ENCODE peak calls at places on chromosomes 12 and 14, in eight cellular contexts. One of them, this sample, is unnamed.

GRCh38 chr12:632102-632696 is 31.0 kb downstream of the NINJ2 start:
- DNase-seq in progenitor cell of endocrine pancreas: peak
- DNase-seq in choroid plexus epithelial cell: peak
- DNase-seq in natural killer cell: no peak
- DNase-seq in uterus: no peak
- DNase-seq in thyroid gland: peak
- DNase-seq in WTC11: peak
- DNase-seq in HepG2: peak
- DNase-seq in this sample: no peak

GRCh38 chr14:57692671-57693070 is 173.2 kb downstream of the SLC35F4 start:
- DNase-seq in progenitor cell of endocrine pancreas: no peak
- DNase-seq in choroid plexus epithelial cell: peak
- DNase-seq in natural killer cell: no peak
- DNase-seq in uterus: no peak
- DNase-seq in thyroid gland: no peak
- DNase-seq in WTC11: no peak
- DNase-seq in HepG2: peak
- DNase-seq in this sample: no peak

GRCh38 chr12:122355702-122356101 is 66.8 kb downstream of the CLIP1 start:
- DNase-seq in progenitor cell of endocrine pancreas: no peak
- DNase-seq in choroid plexus epithelial cell: no peak
- DNase-seq in natural killer cell: no peak
- DNase-seq in uterus: no peak
- DNase-seq in thyroid gland: no peak
- DNase-seq in WTC11: no peak
- DNase-seq in HepG2: no peak
- DNase-seq in this sample: no peak

GRCh38 chr12:56104815-56105476 is 587 bp downstream of the PA2G4 start:
- DNase-seq in progenitor cell of endocrine pancreas: no peak
- DNase-seq in choroid plexus epithelial cell: peak
- DNase-seq in natural killer cell: no peak
- DNase-seq in uterus: no peak
- DNase-seq in thyroid gland: peak
- DNase-seq in WTC11: peak
- DNase-seq in HepG2: no peak
- DNase-seq in this sample: no peak

GRCh38 chr12:41917181-41917580 is 227.5 kb downstream of the GXYLT1 start:
- DNase-seq in progenitor cell of endocrine pancreas: no peak
- DNase-seq in choroid plexus epithelial cell: no peak
- DNase-seq in natural killer cell: no peak
- DNase-seq in uterus: no peak
- DNase-seq in thyroid gland: no peak
- DNase-seq in WTC11: no peak
- DNase-seq in HepG2: no peak
- DNase-seq in this sample: no peak

GRCh38 chr12:25877446-25877845 is 81.0 kb upstream of the RASSF8 start:
- DNase-seq in progenitor cell of endocrine pancreas: no peak
- DNase-seq in choroid plexus epithelial cell: no peak
- DNase-seq in natural killer cell: no peak
- DNase-seq in uterus: no peak
- DNase-seq in thyroid gland: no peak
- DNase-seq in WTC11: no peak
- DNase-seq in HepG2: no peak
- DNase-seq in this sample: no peak

GRCh38 chr12:116406529-116406928 is 129.0 kb upstream of the MED13L start:
- DNase-seq in progenitor cell of endocrine pancreas: no peak
- DNase-seq in choroid plexus epithelial cell: peak
- DNase-seq in natural killer cell: no peak
- DNase-seq in uterus: peak
- DNase-seq in thyroid gland: peak
- DNase-seq in WTC11: peak
- DNase-seq in HepG2: peak
- DNase-seq in this sample: peak

GRCh38 chr14:76901171-76902055 is 75.2 kb downstream of the LRRC74A start:
- DNase-seq in progenitor cell of endocrine pancreas: no peak
- DNase-seq in choroid plexus epithelial cell: no peak
- DNase-seq in natural killer cell: no peak
- DNase-seq in uterus: no peak
- DNase-seq in thyroid gland: no peak
- DNase-seq in WTC11: no peak
- DNase-seq in HepG2: no peak
- DNase-seq in this sample: no peak

GRCh38 chr14:77122555-77123125 is 19.0 kb downstream of the ZDHHC22 start:
- DNase-seq in progenitor cell of endocrine pancreas: no peak
- DNase-seq in choroid plexus epithelial cell: no peak
- DNase-seq in natural killer cell: no peak
- DNase-seq in uterus: no peak
- DNase-seq in thyroid gland: no peak
- DNase-seq in WTC11: no peak
- DNase-seq in HepG2: no peak
- DNase-seq in this sample: no peak

GRCh38 chr14:20516921-20517320 is 11.6 kb downstream of the RNASE10 start:
- DNase-seq in progenitor cell of endocrine pancreas: no peak
- DNase-seq in choroid plexus epithelial cell: peak
- DNase-seq in natural killer cell: no peak
- DNase-seq in uterus: no peak
- DNase-seq in thyroid gland: no peak
- DNase-seq in WTC11: no peak
- DNase-seq in HepG2: no peak
- DNase-seq in this sample: no peak

GRCh38 chr14:103663506-103663905 is 34.5 kb downstream of the KLC1 start:
- DNase-seq in progenitor cell of endocrine pancreas: no peak
- DNase-seq in choroid plexus epithelial cell: no peak
- DNase-seq in natural killer cell: no peak
- DNase-seq in uterus: no peak
- DNase-seq in thyroid gland: no peak
- DNase-seq in WTC11: no peak
- DNase-seq in HepG2: no peak
- DNase-seq in this sample: no peak

GRCh38 chr12:49930515-49931288 is 19.8 kb upstream of the AQP2 start:
- DNase-seq in progenitor cell of endocrine pancreas: no peak
- DNase-seq in choroid plexus epithelial cell: peak
- DNase-seq in natural killer cell: no peak
- DNase-seq in uterus: no peak
- DNase-seq in thyroid gland: no peak
- DNase-seq in WTC11: no peak
- DNase-seq in HepG2: no peak
- DNase-seq in this sample: no peak

GRCh38 chr12:7107181-7108041 is 1.6 kb downstream of the C1RL start:
- DNase-seq in progenitor cell of endocrine pancreas: no peak
- DNase-seq in choroid plexus epithelial cell: peak
- DNase-seq in natural killer cell: no peak
- DNase-seq in uterus: no peak
- DNase-seq in thyroid gland: no peak
- DNase-seq in WTC11: no peak
- DNase-seq in HepG2: no peak
- DNase-seq in this sample: no peak

GRCh38 chr14:101619484-101619883 is 58.2 kb downstream of the DIO3 start:
- DNase-seq in progenitor cell of endocrine pancreas: no peak
- DNase-seq in choroid plexus epithelial cell: no peak
- DNase-seq in natural killer cell: no peak
- DNase-seq in uterus: no peak
- DNase-seq in thyroid gland: no peak
- DNase-seq in WTC11: no peak
- DNase-seq in HepG2: no peak
- DNase-seq in this sample: no peak

GRCh38 chr14:59275668-59276067 is 87.2 kb downstream of the DAAM1 start:
- DNase-seq in progenitor cell of endocrine pancreas: no peak
- DNase-seq in choroid plexus epithelial cell: peak
- DNase-seq in natural killer cell: no peak
- DNase-seq in uterus: no peak
- DNase-seq in thyroid gland: no peak
- DNase-seq in WTC11: no peak
- DNase-seq in HepG2: peak
- DNase-seq in this sample: no peak

GRCh38 chr14:67151082-67151666 is 38.1 kb upstream of the GARIN2 start:
- DNase-seq in progenitor cell of endocrine pancreas: no peak
- DNase-seq in choroid plexus epithelial cell: peak
- DNase-seq in natural killer cell: no peak
- DNase-seq in uterus: no peak
- DNase-seq in thyroid gland: no peak
- DNase-seq in WTC11: no peak
- DNase-seq in HepG2: no peak
- DNase-seq in this sample: no peak

GRCh38 chr14:100468557-100468956 is 118.7 kb downstream of the BEGAIN start:
- DNase-seq in progenitor cell of endocrine pancreas: no peak
- DNase-seq in choroid plexus epithelial cell: no peak
- DNase-seq in natural killer cell: no peak
- DNase-seq in uterus: no peak
- DNase-seq in thyroid gland: no peak
- DNase-seq in WTC11: no peak
- DNase-seq in HepG2: no peak
- DNase-seq in this sample: no peak

GRCh38 chr12:121279507-121279915 is 17.0 kb downstream of the CAMKK2 start:
- DNase-seq in progenitor cell of endocrine pancreas: no peak
- DNase-seq in choroid plexus epithelial cell: no peak
- DNase-seq in natural killer cell: no peak
- DNase-seq in uterus: peak
- DNase-seq in thyroid gland: peak
- DNase-seq in WTC11: no peak
- DNase-seq in HepG2: no peak
- DNase-seq in this sample: peak

GRCh38 chr14:75566321-75566720 is 12.1 kb upstream of the FLVCR2 start:
- DNase-seq in progenitor cell of endocrine pancreas: no peak
- DNase-seq in choroid plexus epithelial cell: no peak
- DNase-seq in natural killer cell: no peak
- DNase-seq in uterus: no peak
- DNase-seq in thyroid gland: no peak
- DNase-seq in WTC11: no peak
- DNase-seq in HepG2: no peak
- DNase-seq in this sample: no peak
- TF ChIP-seq CTCF in progenitor cell of endocrine pancreas: no peak
- TF ChIP-seq CTCF in choroid plexus epithelial cell: no peak
- TF ChIP-seq CTCF in natural killer cell: no peak
- TF ChIP-seq CTCF in uterus: no peak
- TF ChIP-seq CTCF in thyroid gland: no peak
- TF ChIP-seq CTCF in WTC11: no peak
- TF ChIP-seq CTCF in HepG2: no peak
- TF ChIP-seq CTCF in this sample: no peak

DNA sequence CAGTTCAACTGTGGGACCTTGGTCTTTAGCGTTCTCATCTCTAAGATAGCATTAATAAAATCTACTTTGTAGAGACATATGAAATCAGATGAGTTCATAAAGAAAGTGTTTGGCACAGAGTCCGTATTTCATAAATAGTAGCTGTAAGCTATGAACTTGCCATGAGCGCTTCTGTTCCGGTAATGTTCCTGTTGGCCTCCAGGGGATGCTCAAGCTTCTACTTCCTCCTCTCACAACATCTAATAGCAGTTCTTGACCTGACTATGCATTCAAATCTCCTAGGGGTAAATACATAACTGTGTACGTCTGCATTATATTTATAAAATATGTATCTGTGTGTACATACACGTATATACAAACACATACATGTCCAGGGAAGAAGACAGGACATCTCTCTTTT is 288.2 kb upstream of the TMPO start:
- DNase-seq in progenitor cell of endocrine pancreas: no peak
- DNase-seq in choroid plexus epithelial cell: peak
- DNase-seq in natural killer cell: no peak
- DNase-seq in uterus: no peak
- DNase-seq in thyroid gland: no peak
- DNase-seq in WTC11: peak
- DNase-seq in HepG2: peak
- DNase-seq in this sample: no peak
- TF ChIP-seq CTCF in progenitor cell of endocrine pancreas: peak
- TF ChIP-seq CTCF in choroid plexus epithelial cell: peak
- TF ChIP-seq CTCF in natural killer cell: no peak
- TF ChIP-seq CTCF in uterus: no peak
- TF ChIP-seq CTCF in thyroid gland: no peak
- TF ChIP-seq CTCF in WTC11: peak
- TF ChIP-seq CTCF in HepG2: peak
- TF ChIP-seq CTCF in this sample: no peak

GRCh38 chr12:12033589-12034223 is 37.0 kb upstream of the BCL2L14 start:
- DNase-seq in progenitor cell of endocrine pancreas: no peak
- DNase-seq in choroid plexus epithelial cell: no peak
- DNase-seq in natural killer cell: no peak
- DNase-seq in uterus: no peak
- DNase-seq in thyroid gland: no peak
- DNase-seq in WTC11: no peak
- DNase-seq in HepG2: no peak
- DNase-seq in this sample: no peak
- TF ChIP-seq CTCF in progenitor cell of endocrine pancreas: no peak
- TF ChIP-seq CTCF in choroid plexus epithelial cell: no peak
- TF ChIP-seq CTCF in natural killer cell: peak
- TF ChIP-seq CTCF in uterus: no peak
- TF ChIP-seq CTCF in thyroid gland: no peak
- TF ChIP-seq CTCF in WTC11: no peak
- TF ChIP-seq CTCF in HepG2: no peak
- TF ChIP-seq CTCF in this sample: no peak

GRCh38 chr12:128671528-128672042 is 152.2 kb downstream of the SLC15A4 start:
- DNase-seq in progenitor cell of endocrine pancreas: no peak
- DNase-seq in choroid plexus epithelial cell: no peak
- DNase-seq in natural killer cell: no peak
- DNase-seq in uterus: no peak
- DNase-seq in thyroid gland: no peak
- DNase-seq in WTC11: no peak
- DNase-seq in HepG2: peak
- DNase-seq in this sample: no peak
- TF ChIP-seq CTCF in progenitor cell of endocrine pancreas: no peak
- TF ChIP-seq CTCF in choroid plexus epithelial cell: no peak
- TF ChIP-seq CTCF in natural killer cell: no peak
- TF ChIP-seq CTCF in uterus: no peak
- TF ChIP-seq CTCF in thyroid gland: no peak
- TF ChIP-seq CTCF in WTC11: no peak
- TF ChIP-seq CTCF in HepG2: peak
- TF ChIP-seq CTCF in this sample: no peak

DNA sequence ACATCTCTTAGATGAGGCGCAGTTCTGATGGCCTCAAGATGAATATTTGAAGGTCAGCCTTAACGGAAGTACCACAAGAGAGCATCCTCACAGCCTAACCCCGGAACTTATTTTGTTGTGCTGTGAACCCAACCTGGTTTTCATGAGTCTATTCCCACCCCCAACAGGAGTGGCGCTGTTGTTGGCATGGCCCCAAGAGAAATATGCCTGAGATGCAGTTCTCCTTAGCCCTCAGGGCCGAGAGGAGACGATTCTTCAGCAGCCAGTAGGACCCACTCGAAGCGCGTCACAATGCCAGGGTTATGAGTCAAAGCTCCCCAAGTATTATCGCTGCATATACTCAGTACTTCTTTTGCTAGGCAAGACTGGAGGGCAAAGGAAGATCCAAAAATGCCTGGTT is 24.5 kb upstream of the BCL11B start:
- DNase-seq in progenitor cell of endocrine pancreas: no peak
- DNase-seq in choroid plexus epithelial cell: no peak
- DNase-seq in natural killer cell: no peak
- DNase-seq in uterus: no peak
- DNase-seq in thyroid gland: no peak
- DNase-seq in WTC11: peak
- DNase-seq in HepG2: no peak
- DNase-seq in this sample: no peak
- TF ChIP-seq CTCF in progenitor cell of endocrine pancreas: no peak
- TF ChIP-seq CTCF in choroid plexus epithelial cell: no peak
- TF ChIP-seq CTCF in natural killer cell: no peak
- TF ChIP-seq CTCF in uterus: no peak
- TF ChIP-seq CTCF in thyroid gland: no peak
- TF ChIP-seq CTCF in WTC11: no peak
- TF ChIP-seq CTCF in HepG2: no peak
- TF ChIP-seq CTCF in this sample: no peak

GRCh38 chr14:81211844-81212243 is 8.9 kb downstream of the GTF2A1 start:
- DNase-seq in progenitor cell of endocrine pancreas: no peak
- DNase-seq in choroid plexus epithelial cell: peak
- DNase-seq in natural killer cell: no peak
- DNase-seq in uterus: no peak
- DNase-seq in thyroid gland: peak
- DNase-seq in WTC11: no peak
- DNase-seq in HepG2: peak
- DNase-seq in this sample: peak
- TF ChIP-seq CTCF in progenitor cell of endocrine pancreas: peak
- TF ChIP-seq CTCF in choroid plexus epithelial cell: peak
- TF ChIP-seq CTCF in natural killer cell: peak
- TF ChIP-seq CTCF in uterus: peak
- TF ChIP-seq CTCF in thyroid gland: peak
- TF ChIP-seq CTCF in WTC11: no peak
- TF ChIP-seq CTCF in HepG2: peak
- TF ChIP-seq CTCF in this sample: peak

GRCh38 chr12:78018146-78018910 is 187.6 kb downstream of the NAV3 start:
- DNase-seq in progenitor cell of endocrine pancreas: no peak
- DNase-seq in choroid plexus epithelial cell: peak
- DNase-seq in natural killer cell: no peak
- DNase-seq in uterus: no peak
- DNase-seq in thyroid gland: no peak
- DNase-seq in WTC11: no peak
- DNase-seq in HepG2: peak
- DNase-seq in this sample: no peak
- TF ChIP-seq CTCF in progenitor cell of endocrine pancreas: no peak
- TF ChIP-seq CTCF in choroid plexus epithelial cell: no peak
- TF ChIP-seq CTCF in natural killer cell: no peak
- TF ChIP-seq CTCF in uterus: no peak
- TF ChIP-seq CTCF in thyroid gland: no peak
- TF ChIP-seq CTCF in WTC11: no peak
- TF ChIP-seq CTCF in HepG2: no peak
- TF ChIP-seq CTCF in this sample: no peak